ENCODE peak calls at places on chromosomes 1 and 21, in four cellular contexts. P is ovary; S is activated CD8-positive, alpha-beta T cell treated with anti-CD3 and anti-CD28 coated beads for 36 hours; B is stimulated activated CD4-positive, alpha-beta T cell treated with anti-CD3 and anti-CD28 coated beads, TNF-alpha, amount 100 ng/mL, for 1 hour. Q is an unnamed sample.

GRCh38 chr1:210222288-210223006 is 10.1 kb upstream of the SERTAD4 start:
- DNase-seq in P (no peak), S (no peak), B (no peak), Q (no peak)

GRCh38 chr1:74767490-74767889 is 34.5 kb downstream of the TYW3 start:
- DNase-seq in P (no peak), S (peak), B (no peak), Q (peak)

GRCh38 chr1:74937176-74937575 is 197.0 kb upstream of the LHX8 start:
- DNase-seq in P (no peak), S (no peak), B (no peak), Q (no peak)

GRCh38 chr1:24276791-24277190 is 42.4 kb upstream of the GRHL3 start:
- DNase-seq in P (no peak), S (no peak), B (no peak), Q (no peak)

GRCh38 chr1:46580140-46580903 is 23.7 kb downstream of the MKNK1 start:
- DNase-seq in P (no peak), S (no peak), B (no peak), Q (no peak)

GRCh38 chr1:200005160-200005559 is 22.4 kb upstream of the NR5A2 start:
- DNase-seq in P (no peak), S (no peak), B (no peak), Q (no peak)

GRCh38 chr1:8510041-8510823 is 192.3 kb downstream of the SLC45A1 start:
- DNase-seq in P (peak), S (peak), B (no peak), Q (no peak)

GRCh38 chr1:209989525-209989924 is 51.5 kb downstream of the SYT14 start:
- DNase-seq in P (no peak), S (no peak), B (no peak), Q (peak)

GRCh38 chr1:180881806-180882509 is 30.7 kb upstream of the KIAA1614 start:
- DNase-seq in P (no peak), S (no peak), B (no peak), Q (peak)

GRCh38 chr1:37621326-37621870 is 13.3 kb downstream of the RSPO1 start:
- DNase-seq in P (no peak), S (no peak), B (no peak), Q (no peak)

GRCh38 chr1:202157945-202158344 is 2.5 kb downstream of the PTPN7 start:
- DNase-seq in P (no peak), S (no peak), B (no peak), Q (no peak)

GRCh38 chr1:30511106-30511505 is 212.3 kb downstream of the MATN1 start:
- DNase-seq in P (no peak), S (no peak), B (no peak), Q (no peak)

GRCh38 chr21:33394260-33394659 is 9.0 kb upstream of the IFNGR2 start:
- DNase-seq in P (no peak), S (no peak), B (no peak), Q (no peak)

GRCh38 chr1:240526321-240526720 is 85.6 kb downstream of the GREM2 start:
- DNase-seq in P (no peak), S (no peak), B (no peak), Q (no peak)

GRCh38 chr1:222095606-222096475 is 354.0 kb upstream of the DUSP10 start:
- DNase-seq in P (peak), S (peak), B (peak), Q (peak)

GRCh38 chr1:7369866-7370265 is 401.2 kb upstream of the VAMP3 start:
- DNase-seq in P (no peak), S (no peak), B (no peak), Q (no peak)

GRCh38 chr1:5571861-5572401 is 420.3 kb downstream of the NPHP4 start:
- DNase-seq in P (no peak), S (no peak), B (no peak), Q (no peak)

GRCh38 chr1:18494304-18494703 is 13.6 kb downstream of the KLHDC7A start:
- DNase-seq in P (no peak), S (no peak), B (no peak), Q (no peak)

GRCh38 chr1:2991753-2992495 is 29.3 kb upstream of the ACTRT2 start:
- DNase-seq in P (no peak), S (no peak), B (no peak), Q (no peak)

GRCh38 chr1:44713321-44713781 is 17.6 kb downstream of the RNU5D-1 start:
- DNase-seq in P (no peak), S (no peak), B (no peak), Q (no peak)

GRCh38 chr1:204041232-204041767 is 31.6 kb upstream of the SOX13 start:
- DNase-seq in P (no peak), S (no peak), B (no peak), Q (no peak)

GRCh38 chr1:158830904-158831507 is at the start of gene MNDA:
- DNase-seq in P (no peak), S (no peak), B (no peak), Q (no peak)

GRCh38 chr1:54806931-54807611 is 5.9 kb upstream of the TTC22 start:
- DNase-seq in P (no peak), S (peak), B (no peak), Q (no peak)

GRCh38 chr1:97145321-97145956 is 423.9 kb downstream of the PTBP2 start:
- DNase-seq in P (no peak), S (no peak), B (no peak), Q (no peak)

GRCh38 chr1:22037520-22037919 is 15.0 kb upstream of the CDC42 start:
- DNase-seq in P (no peak), S (no peak), B (no peak), Q (no peak)

GRCh38 chr1:211474426-211474825 is 17.5 kb downstream of the RD3 start:
- DNase-seq in P (no peak), S (no peak), B (no peak), Q (no peak)

GRCh38 chr1:69569983-69570755 is 2.4 kb downstream of the LRRC7 start:
- DNase-seq in P (no peak), S (no peak), B (no peak), Q (no peak)

GRCh38 chr1:181669209-181669608 is 185.9 kb downstream of the CACNA1E start:
- DNase-seq in P (no peak), S (no peak), B (no peak), Q (no peak)

GRCh38 chr1:212918751-212919150 is 31.6 kb upstream of the VASH2 start:
- DNase-seq in P (no peak), S (no peak), B (no peak), Q (no peak)

GRCh38 chr1:2632051-2632430 is 775 bp downstream of the MMEL1 start:
- DNase-seq in P (no peak), S (no peak), B (no peak), Q (no peak)

GRCh38 chr1:41884256-41885240 is 34.2 kb downstream of the HIVEP3 start:
- DNase-seq in P (no peak), S (no peak), B (no peak), Q (no peak)

GRCh38 chr1:3741566-3742438 is 10.4 kb upstream of the CCDC27 start:
- DNase-seq in P (no peak), S (no peak), B (no peak), Q (no peak)

GRCh38 chr1:198124665-198125064 is 32.1 kb upstream of the NEK7 start:
- DNase-seq in P (no peak), S (no peak), B (no peak), Q (no peak)

GRCh38 chr1:3469849-3470649 is 15.6 kb downstream of the ARHGEF16 start:
- DNase-seq in P (no peak), S (no peak), B (no peak), Q (no peak)

GRCh38 chr1:237570530-237570929 is 320.2 kb downstream of the ZP4 start:
- DNase-seq in P (no peak), S (no peak), B (no peak), Q (no peak)

GRCh38 chr1:78553859-78554258 is 63.1 kb downstream of the PTGFR start:
- DNase-seq in P (no peak), S (peak), B (no peak), Q (no peak)

GRCh38 chr1:171403396-171403795 is 81.9 kb upstream of the PRRC2C start:
- DNase-seq in P (no peak), S (no peak), B (no peak), Q (no peak)

Q was measured in A549.